ENCODE peak calls at places on chromosomes 12 and 14, in nine cellular contexts. N is SW 1271; Q is aorta; K is hypothalamus; W is astrocyte of the spinal cord; C is EH; Y is activated CD8-positive, alpha-beta memory T cell treated with anti-CD3 and anti-CD28 coated beads, Interleukin-2, amount 10 ng/mL, durations not matched to agents 7 days and 5 days; T is SIG-M5; A is breast epithelium. V is an unnamed sample.

GRCh38 chr12:80622271-80622670 is 85.2 kb upstream of the MYF6 start:
- DNase-seq in Q (no peak), A (no peak), T (no peak), N (peak), Y (no peak), K (no peak), W (peak), C (peak), V (no peak)

GRCh38 chr12:46515829-46516228 is 143.3 kb upstream of the SLC38A2 start:
- DNase-seq in N (no peak), K (no peak), C (no peak), W (no peak), Y (no peak), Q (no peak), T (no peak), A (no peak), V (no peak)

GRCh38 chr14:54660712-54661111 is 93.8 kb downstream of the SAMD4A start:
- DNase-seq in C (no peak), N (no peak), Q (no peak), W (no peak), K (no peak), T (no peak), Y (no peak), A (no peak), V (no peak)

GRCh38 chr12:115932073-115932472 is 345.4 kb downstream of the MED13L start:
- DNase-seq in W (no peak), A (no peak), C (no peak), N (no peak), Y (no peak), T (no peak), K (no peak), Q (no peak), V (no peak)

GRCh38 chr12:14961466-14962155 is at the start of gene ARHGDIB:
- DNase-seq in A (no peak), C (peak), T (peak), K (no peak), N (no peak), Q (peak), Y (peak), W (no peak), V (no peak)

GRCh38 chr14:34872822-34873590 is 2.2 kb downstream of the BAZ1A start:
- DNase-seq in T (no peak), K (no peak), C (peak), Y (no peak), W (peak), N (no peak), Q (no peak), A (no peak), V (no peak)

GRCh38 chr14:22070119-22070982 is 396.7 kb upstream of the OR4E1 start:
- DNase-seq in A (no peak), Y (peak), C (peak), K (no peak), W (no peak), T (no peak), N (no peak), Q (no peak), V (no peak)

GRCh38 chr12:53476769-53477209 is 22.5 kb downstream of the MAP3K12 start:
- DNase-seq in N (no peak), C (peak), W (no peak), Q (no peak), A (no peak), T (no peak), Y (no peak), K (no peak), V (no peak)

GRCh38 chr12:12018454-12018853 is 52.3 kb upstream of the BCL2L14 start:
- DNase-seq in Y (no peak), Q (no peak), W (peak), C (peak), K (no peak), N (no peak), A (peak), T (no peak), V (no peak)

GRCh38 chr12:100464529-100464928 is 9.1 kb upstream of the NR1H4 start:
- DNase-seq in K (no peak), C (no peak), N (no peak), Y (no peak), W (no peak), T (no peak), A (no peak), Q (no peak), V (no peak)

GRCh38 chr12:91001306-91001705 is 3.5 kb downstream of the EPYC start:
- DNase-seq in N (no peak), W (no peak), T (no peak), A (no peak), K (no peak), Y (no peak), C (no peak), Q (no peak), V (no peak)

GRCh38 chr12:2064078-2064507 is 11.3 kb downstream of the CACNA1C start:
- DNase-seq in A (no peak), Q (no peak), Y (peak), W (peak), K (no peak), C (peak), T (no peak), N (no peak), V (no peak)

GRCh38 chr14:101126376-101127130 is 223.0 kb upstream of the RTL1 start:
- DNase-seq in A (peak), W (no peak), Q (no peak), C (no peak), T (no peak), Y (no peak), N (no peak), K (no peak), V (no peak)

GRCh38 chr14:31410048-31410654 is 10.2 kb downstream of the HEATR5A start:
- DNase-seq in W (no peak), T (peak), C (no peak), Y (no peak), N (no peak), Q (no peak), A (no peak), K (no peak), V (no peak)

GRCh38 chr14:75217508-75218206 is 41.2 kb upstream of the TMED10 start:
- DNase-seq in Y (no peak), K (no peak), T (no peak), C (no peak), W (no peak), Q (no peak), A (no peak), N (no peak), V (no peak)

GRCh38 chr12:54197037-54197909 is 8.5 kb upstream of the SMUG1 start:
- DNase-seq in Q (no peak), K (no peak), N (no peak), Y (no peak), W (no peak), A (no peak), T (no peak), C (peak), V (no peak)

GRCh38 chr14:106166650-106167204 is 640.3 kb downstream of the TMEM121 start:
- DNase-seq in A (no peak), K (no peak), C (no peak), N (no peak), Q (no peak), T (no peak), W (no peak), Y (no peak), V (no peak)

GRCh38 chr14:67680941-67681340 is 6.5 kb upstream of the VTI1B start:
- DNase-seq in W (no peak), Q (peak), C (no peak), N (no peak), A (no peak), T (no peak), K (no peak), Y (no peak), V (no peak)

GRCh38 chr12:85445060-85445938 is 165.3 kb downstream of the ALX1 start:
- DNase-seq in Q (no peak), A (no peak), C (no peak), K (no peak), Y (no peak), T (no peak), W (no peak), N (no peak), V (no peak)

GRCh38 chr12:52860102-52860838 is 11.5 kb upstream of the KRT78 start:
- DNase-seq in Q (peak), W (peak), Y (no peak), T (no peak), N (no peak), C (peak), A (peak), K (no peak), V (no peak)

GRCh38 chr12:26803552-26803951 is 29.4 kb downstream of the ITPR2 start:
- DNase-seq in T (no peak), W (peak), Y (no peak), K (no peak), A (no peak), N (no peak), C (peak), Q (no peak), V (no peak)

GRCh38 chr12:118060301-118061010 is 523 bp downstream of the WSB2 start:
- DNase-seq in N (no peak), W (peak), Q (peak), T (no peak), C (peak), K (no peak), A (peak), Y (peak), V (no peak)

V was measured in chondrocyte.